ENCODE peak calls at places on chromosomes 16 and 17, in four cellular contexts. One of them, this sample, is unnamed.

GRCh38 chr16:70529051-70529777 is 5.6 kb downstream of the SF3B3 start:
- DNase-seq in heart right ventricle: no peak
- DNase-seq in upper lobe of right lung: no peak
- DNase-seq in OCI-LY7: peak
- DNase-seq in this sample: no peak

GRCh38 chr16:68429081-68429740 is 19.1 kb downstream of the SMPD3 start:
- DNase-seq in heart right ventricle: no peak
- DNase-seq in upper lobe of right lung: no peak
- DNase-seq in OCI-LY7: no peak
- DNase-seq in this sample: no peak

GRCh38 chr17:49061524-49061943 is 64.3 kb downstream of the IGF2BP1 start:
- DNase-seq in heart right ventricle: no peak
- DNase-seq in upper lobe of right lung: no peak
- DNase-seq in OCI-LY7: no peak
- DNase-seq in this sample: no peak

GRCh38 chr17:16872836-16873653 is 98.9 kb downstream of the TNFRSF13B start:
- DNase-seq in heart right ventricle: no peak
- DNase-seq in upper lobe of right lung: peak
- DNase-seq in OCI-LY7: peak
- DNase-seq in this sample: no peak

GRCh38 chr16:2457267-2457666 is 2.6 kb upstream of the TEDC2 start:
- DNase-seq in heart right ventricle: no peak
- DNase-seq in upper lobe of right lung: no peak
- DNase-seq in OCI-LY7: no peak
- DNase-seq in this sample: no peak

GRCh38 chr17:80018917-80019651 is 16.6 kb downstream of the TBC1D16 start:
- DNase-seq in heart right ventricle: no peak
- DNase-seq in upper lobe of right lung: peak
- DNase-seq in OCI-LY7: no peak
- DNase-seq in this sample: no peak

GRCh38 chr17:10871914-10872313 is 34.0 kb upstream of the PIRT start:
- DNase-seq in heart right ventricle: no peak
- DNase-seq in upper lobe of right lung: peak
- DNase-seq in OCI-LY7: no peak
- DNase-seq in this sample: no peak

GRCh38 chr16:27067138-27067537 is 411 bp downstream of the C16orf82 start:
- DNase-seq in heart right ventricle: no peak
- DNase-seq in upper lobe of right lung: no peak
- DNase-seq in OCI-LY7: no peak
- DNase-seq in this sample: no peak

GRCh38 chr17:10127819-10128375 is 70.5 kb downstream of the GAS7 start:
- DNase-seq in heart right ventricle: peak
- DNase-seq in upper lobe of right lung: peak
- DNase-seq in OCI-LY7: no peak
- DNase-seq in this sample: no peak

GRCh38 chr17:57365420-57365819 is 109.1 kb downstream of the MSI2 start:
- DNase-seq in heart right ventricle: no peak
- DNase-seq in upper lobe of right lung: no peak
- DNase-seq in OCI-LY7: no peak
- DNase-seq in this sample: no peak

GRCh38 chr17:17780941-17781590 is 55.7 kb downstream of the SREBF1 start:
- DNase-seq in heart right ventricle: peak
- DNase-seq in upper lobe of right lung: no peak
- DNase-seq in OCI-LY7: no peak
- DNase-seq in this sample: no peak

GRCh38 chr17:7250655-7251329 is 742 bp downstream of the CTDNEP1 start:
- DNase-seq in heart right ventricle: no peak
- DNase-seq in upper lobe of right lung: no peak
- DNase-seq in OCI-LY7: no peak
- DNase-seq in this sample: no peak

GRCh38 chr17:55437165-55437605 is 15.6 kb upstream of the MMD start:
- DNase-seq in heart right ventricle: no peak
- DNase-seq in upper lobe of right lung: no peak
- DNase-seq in OCI-LY7: peak
- DNase-seq in this sample: peak

GRCh38 chr17:83196973-83197880 is 117.8 kb downstream of the METRNL start:
- DNase-seq in heart right ventricle: no peak
- DNase-seq in upper lobe of right lung: peak
- DNase-seq in OCI-LY7: no peak
- DNase-seq in this sample: no peak

GRCh38 chr16:71467810-71468209 is 5.8 kb upstream of the ZNF23 start:
- DNase-seq in heart right ventricle: peak
- DNase-seq in upper lobe of right lung: no peak
- DNase-seq in OCI-LY7: peak
- DNase-seq in this sample: peak

GRCh38 chr17:50198026-50198669 is 3.3 kb downstream of the COL1A1 start:
- DNase-seq in heart right ventricle: peak
- DNase-seq in upper lobe of right lung: no peak
- DNase-seq in OCI-LY7: peak
- DNase-seq in this sample: no peak

GRCh38 chr16:19116711-19117449 is 3.1 kb downstream of the ITPRIPL2 start:
- DNase-seq in heart right ventricle: no peak
- DNase-seq in upper lobe of right lung: no peak
- DNase-seq in OCI-LY7: peak
- DNase-seq in this sample: no peak
- H3K4me3 ChIP-seq in heart right ventricle: peak
- H3K4me3 ChIP-seq in upper lobe of right lung: peak
- H3K4me3 ChIP-seq in OCI-LY7: no peak
- H3K4me3 ChIP-seq in this sample: no peak

GRCh38 chr16:84823926-84824325 is 4.1 kb downstream of the CRISPLD2 start:
- DNase-seq in heart right ventricle: no peak
- DNase-seq in upper lobe of right lung: no peak
- DNase-seq in OCI-LY7: no peak
- DNase-seq in this sample: no peak
- H3K4me3 ChIP-seq in heart right ventricle: no peak
- H3K4me3 ChIP-seq in upper lobe of right lung: no peak
- H3K4me3 ChIP-seq in OCI-LY7: no peak
- H3K4me3 ChIP-seq in this sample: no peak

DNA sequence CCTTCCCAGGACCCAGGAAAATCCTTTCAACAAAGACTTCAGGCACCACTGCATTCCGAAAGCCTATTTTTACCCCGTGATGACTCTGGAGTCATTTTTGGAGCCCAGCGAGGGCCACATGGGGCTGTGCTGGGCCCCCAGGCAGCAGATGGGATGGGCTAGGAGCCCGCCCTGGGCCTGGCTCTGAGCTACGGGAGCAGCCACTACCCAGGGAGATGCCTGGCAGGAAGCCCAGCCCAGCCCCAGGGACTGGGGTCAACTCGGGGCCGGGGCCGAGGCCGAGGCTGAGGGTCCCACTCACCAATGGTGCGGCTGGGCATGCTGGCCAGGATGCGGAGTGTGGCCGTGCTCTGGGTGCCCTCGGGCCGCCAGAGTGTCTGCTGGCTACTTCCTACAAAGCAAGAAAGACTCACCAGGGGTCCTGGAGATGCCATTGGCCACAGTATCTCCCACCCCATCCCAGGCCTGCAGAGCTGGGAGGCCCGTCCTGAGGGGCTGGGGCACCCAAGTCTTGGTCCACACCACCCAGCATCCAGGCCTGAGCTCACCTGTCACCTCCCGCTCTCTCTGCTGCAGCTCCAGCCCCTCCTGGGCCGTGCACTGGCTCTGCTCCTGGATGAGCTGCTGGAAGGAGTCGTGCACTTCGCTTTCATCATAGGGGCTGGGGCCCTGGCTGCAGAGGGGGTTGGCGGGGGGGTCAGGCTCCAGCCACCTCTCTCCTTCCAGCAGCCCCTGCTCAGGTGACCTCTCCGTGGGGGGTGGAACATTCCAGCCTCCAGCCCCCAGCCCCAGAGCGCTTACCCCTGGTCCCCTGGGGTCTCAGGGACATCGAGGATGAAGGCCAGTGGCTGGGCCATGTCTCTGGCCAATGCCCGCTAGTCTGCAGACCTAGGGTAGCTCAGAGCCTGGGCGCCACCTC is 2.3 kb downstream of the TMC6 start:
- DNase-seq in heart right ventricle: no peak
- DNase-seq in upper lobe of right lung: no peak
- DNase-seq in OCI-LY7: peak
- DNase-seq in this sample: no peak
- H3K4me3 ChIP-seq in heart right ventricle: peak
- H3K4me3 ChIP-seq in upper lobe of right lung: peak
- H3K4me3 ChIP-seq in OCI-LY7: peak
- H3K4me3 ChIP-seq in this sample: peak

GRCh38 chr17:1906622-1907021 is 76.8 kb downstream of the RPA1 start:
- DNase-seq in heart right ventricle: no peak
- DNase-seq in upper lobe of right lung: no peak
- DNase-seq in OCI-LY7: no peak
- DNase-seq in this sample: no peak

GRCh38 chr17:1908699-1909309 is 79.0 kb downstream of the RPA1 start:
- DNase-seq in heart right ventricle: peak
- DNase-seq in upper lobe of right lung: no peak
- DNase-seq in OCI-LY7: peak
- DNase-seq in this sample: no peak

GRCh38 chr17:1909985-1910384 is 80.2 kb downstream of the RPA1 start:
- DNase-seq in heart right ventricle: no peak
- DNase-seq in upper lobe of right lung: no peak
- DNase-seq in OCI-LY7: no peak
- DNase-seq in this sample: no peak

GRCh38 chr17:1907216-1907631 is 77.4 kb downstream of the RPA1 start:
- DNase-seq in heart right ventricle: no peak
- DNase-seq in upper lobe of right lung: no peak
- DNase-seq in OCI-LY7: no peak
- DNase-seq in this sample: no peak

DNA sequence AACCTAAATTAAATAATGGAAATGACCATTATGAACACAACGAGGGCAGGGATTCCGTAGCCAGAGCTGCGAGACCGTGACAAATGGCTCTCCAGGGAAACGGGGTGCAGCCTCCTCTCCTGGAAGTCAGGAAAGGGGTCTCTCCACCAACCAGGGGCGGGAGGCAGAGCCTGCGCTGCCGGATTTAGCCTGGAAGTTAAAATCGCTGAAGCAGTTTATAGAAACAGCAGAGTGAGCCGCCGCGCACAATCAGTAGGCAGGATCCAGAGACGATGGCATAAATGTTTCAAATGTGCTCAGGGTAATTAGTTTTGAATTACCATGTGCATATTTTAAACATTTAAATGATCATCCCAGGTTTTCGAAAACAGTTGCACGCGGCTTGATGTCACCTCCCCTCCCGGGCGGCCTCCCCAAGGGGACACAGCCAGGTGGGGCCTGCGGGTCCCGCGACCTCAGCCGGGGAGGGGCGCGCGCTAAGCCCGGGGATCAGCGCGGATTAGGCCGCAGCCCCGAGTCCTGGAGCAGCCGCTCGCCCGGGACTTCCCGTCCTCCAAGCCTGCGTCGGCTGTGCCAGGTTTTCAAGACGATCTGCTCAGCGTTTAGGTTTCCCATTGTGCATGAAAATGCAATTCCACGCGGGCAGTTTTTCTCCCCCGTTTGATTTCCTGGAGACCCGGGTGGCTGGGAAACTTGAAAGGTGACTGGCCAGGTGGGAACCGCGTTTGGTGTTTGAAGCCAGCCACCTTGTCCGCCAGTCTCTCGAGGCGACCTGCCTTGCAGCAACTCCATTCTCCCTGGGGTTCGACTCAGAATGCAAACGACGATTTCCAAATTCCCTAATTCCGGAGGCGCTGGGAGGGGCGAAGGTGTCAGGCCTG is 78.3 kb downstream of the RPA1 start:
- DNase-seq in heart right ventricle: no peak
- DNase-seq in upper lobe of right lung: no peak
- DNase-seq in OCI-LY7: peak
- DNase-seq in this sample: peak
- H3K4me3 ChIP-seq in heart right ventricle: peak
- H3K4me3 ChIP-seq in upper lobe of right lung: peak
- H3K4me3 ChIP-seq in OCI-LY7: peak
- H3K4me3 ChIP-seq in this sample: peak

DNA sequence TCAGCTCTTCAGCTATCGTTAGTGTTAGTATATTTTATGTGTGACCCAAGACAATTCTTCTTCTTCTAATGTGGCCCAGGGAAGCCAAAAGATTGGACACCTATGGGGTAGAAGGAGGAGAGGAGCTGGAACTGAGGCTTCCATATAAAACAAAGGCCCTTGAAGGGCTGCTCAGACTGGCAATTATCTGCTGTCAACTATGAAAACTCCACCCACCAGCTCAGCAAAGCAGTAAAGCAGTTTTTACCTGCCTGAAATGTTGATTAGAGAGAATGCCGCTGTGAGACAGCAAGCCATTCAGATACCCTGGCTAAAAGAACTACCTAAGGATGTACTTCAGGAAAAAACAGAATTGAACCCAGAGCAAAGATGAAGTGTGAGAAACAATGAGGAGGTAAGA is 45.9 kb upstream of the GNAO1 start:
- DNase-seq in heart right ventricle: no peak
- DNase-seq in upper lobe of right lung: no peak
- DNase-seq in OCI-LY7: no peak
- DNase-seq in this sample: no peak
- H3K4me3 ChIP-seq in heart right ventricle: no peak
- H3K4me3 ChIP-seq in upper lobe of right lung: no peak
- H3K4me3 ChIP-seq in OCI-LY7: no peak
- H3K4me3 ChIP-seq in this sample: no peak

GRCh38 chr16:53744449-53744848 is 40.5 kb downstream of the FTO start:
- DNase-seq in heart right ventricle: no peak
- DNase-seq in upper lobe of right lung: no peak
- DNase-seq in OCI-LY7: peak
- DNase-seq in this sample: peak
- H3K4me3 ChIP-seq in heart right ventricle: no peak
- H3K4me3 ChIP-seq in upper lobe of right lung: no peak
- H3K4me3 ChIP-seq in OCI-LY7: no peak
- H3K4me3 ChIP-seq in this sample: no peak

GRCh38 chr17:47733414-47734288 is 615 bp downstream of the TBX21 start:
- DNase-seq in heart right ventricle: no peak
- DNase-seq in upper lobe of right lung: peak
- DNase-seq in OCI-LY7: no peak
- DNase-seq in this sample: no peak

GRCh38 chr17:47733047-47733413 is at the start of gene TBX21:
- DNase-seq in heart right ventricle: peak
- DNase-seq in upper lobe of right lung: peak
- DNase-seq in OCI-LY7: peak
- DNase-seq in this sample: peak

GRCh38 chr17:47731396-47731795 is 1.6 kb upstream of the TBX21 start:
- DNase-seq in heart right ventricle: no peak
- DNase-seq in upper lobe of right lung: peak
- DNase-seq in OCI-LY7: no peak
- DNase-seq in this sample: no peak

GRCh38 chr17:47730681-47731080 is 2.4 kb upstream of the TBX21 start:
- DNase-seq in heart right ventricle: no peak
- DNase-seq in upper lobe of right lung: peak
- DNase-seq in OCI-LY7: no peak
- DNase-seq in this sample: no peak

GRCh38 chr17:47732399-47733046 is 513 bp upstream of the TBX21 start:
- DNase-seq in heart right ventricle: no peak
- DNase-seq in upper lobe of right lung: peak
- DNase-seq in OCI-LY7: no peak
- DNase-seq in this sample: no peak
- H3K4me3 ChIP-seq in heart right ventricle: peak
- H3K4me3 ChIP-seq in upper lobe of right lung: no peak
- H3K4me3 ChIP-seq in OCI-LY7: no peak
- H3K4me3 ChIP-seq in this sample: no peak